ENCODE peak calls at places on chromosomes 6 and 20, in five cellular contexts. A, Y, R, H and W are unnamed samples.

GRCh38 chr6:108744244-108744972 is 103.8 kb upstream of the ARMC2 start:
- DNase-seq in A (no peak), Y (no peak), R (no peak), H (no peak), W (no peak)

GRCh38 chr20:4512891-4513550 is 208.7 kb upstream of the PRND start:
- DNase-seq in A (no peak), Y (no peak), R (peak; percentile 65), H (no peak), W (no peak)

GRCh38 chr20:19923762-19924161 is 93.4 kb upstream of the NAA20 start:
- DNase-seq in A (no peak), Y (no peak), R (no peak), H (no peak), W (no peak)

GRCh38 chr6:66662196-66662595 is 955.2 kb upstream of the EYS start:
- DNase-seq in A (no peak), Y (no peak), R (no peak), H (no peak), W (no peak)

GRCh38 chr6:50333696-50334095 is 284.0 kb upstream of the DEFB112 start:
- DNase-seq in A (no peak), Y (no peak), R (peak; percentile 59), H (no peak), W (no peak)

GRCh38 chr6:14066782-14067406 is 50.7 kb upstream of the CD83 start:
- DNase-seq in A (no peak), Y (no peak), R (no peak), H (peak; percentile 26), W (no peak)

GRCh38 chr6:42021847-42022754 is 28.2 kb upstream of the TAF8 start:
- DNase-seq in A (no peak), Y (peak; percentile 83), R (no peak), H (no peak), W (no peak)

GRCh38 chr6:30169658-30170614 is 6.6 kb downstream of the TRIM15 start:
- DNase-seq in A (no peak), Y (no peak), R (no peak), H (no peak), W (no peak)

GRCh38 chr6:100435299-100435698 is 29.4 kb downstream of the SIM1 start:
- DNase-seq in A (no peak), Y (no peak), R (peak; percentile 43), H (no peak), W (no peak)

GRCh38 chr6:77630019-77630418 is 22.8 kb upstream of the MEI4 start:
- DNase-seq in A (no peak), Y (no peak), R (no peak), H (no peak), W (no peak)

GRCh38 chr20:58975353-58975752 is 5.7 kb upstream of the NELFCD start:
- DNase-seq in A (no peak), Y (no peak), R (no peak), H (no peak), W (no peak)

GRCh38 chr6:131000544-131000943 is 62.5 kb downstream of the EPB41L2 start:
- DNase-seq in A (no peak), Y (no peak), R (no peak), H (no peak), W (no peak)

GRCh38 chr6:127342946-127343752 is at the start of gene ECHDC1:
- DNase-seq in A (peak; percentile 71), Y (peak; percentile 74), R (peak; percentile 73), H (peak; percentile 52), W (peak; percentile 79)

GRCh38 chr20:58088625-58089024 is 139.8 kb downstream of the ANKRD60 start:
- DNase-seq in A (no peak), Y (no peak), R (no peak), H (no peak), W (no peak)

GRCh38 chr20:47867831-47868230 is 82.5 kb upstream of the SULF2 start:
- DNase-seq in A (no peak), Y (no peak), R (no peak), H (no peak), W (no peak)
- H3K27me3 ChIP-seq in A (peaks cover 4% of the 10 kb centered on the region), Y (no peaks in the 10 kb centered on the region), R (peaks cover 42% of the 10 kb centered on the region), H (no peaks in the 10 kb centered on the region), W (no peaks in the 10 kb centered on the region)

GRCh38 chr20:11652128-11652527 is 265.6 kb upstream of the BTBD3 start:
- DNase-seq in A (no peak), Y (no peak), R (no peak), H (no peak), W (no peak)
- H3K27me3 ChIP-seq in A (no peaks in the 10 kb centered on the region), Y (no peaks in the 10 kb centered on the region), R (no peaks in the 10 kb centered on the region), H (no peaks in the 10 kb centered on the region), W (no peaks in the 10 kb centered on the region)

DNA sequence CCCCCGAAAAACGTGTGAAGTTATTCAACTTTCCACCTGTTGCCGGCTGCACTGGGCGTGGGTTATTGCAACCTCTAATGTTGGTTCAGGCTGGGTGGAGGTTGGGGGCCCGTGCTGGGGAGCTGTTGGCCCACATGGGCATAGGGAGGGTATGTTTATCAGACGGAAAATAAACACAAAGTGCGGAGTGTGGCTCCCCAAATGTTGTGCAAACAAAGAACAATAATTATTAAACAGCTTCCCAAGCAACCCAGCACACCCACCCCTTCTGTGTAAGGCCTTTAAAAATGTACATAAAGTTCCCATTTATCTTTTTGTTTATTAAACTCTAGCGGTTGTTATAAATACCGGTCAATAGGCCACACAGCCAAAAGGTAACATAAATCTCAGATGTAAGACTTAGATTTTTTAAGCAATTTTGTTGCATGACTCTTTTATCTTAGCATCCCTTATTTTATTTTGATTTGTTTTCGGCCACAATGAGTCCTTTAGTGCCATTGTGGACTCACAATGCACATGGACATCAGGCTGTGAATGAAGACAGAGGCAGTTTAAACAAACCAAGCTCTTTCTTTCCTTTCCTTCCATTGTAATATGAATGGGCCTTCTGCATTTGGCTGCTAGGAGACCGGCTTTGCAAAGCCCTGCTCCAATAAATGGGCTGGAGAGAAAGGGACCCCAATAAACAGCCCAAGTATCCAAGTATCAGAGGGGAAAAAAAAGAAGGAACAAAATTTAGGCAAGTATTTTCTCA is 6.9 kb upstream of the DLL1 start:
- DNase-seq in A (no peak), Y (no peak), R (no peak), H (no peak), W (no peak)
- H3K27me3 ChIP-seq in A (peaks cover 29% of the 10 kb centered on the region), Y (peaks cover 48% of the 10 kb centered on the region), R (peaks cover 78% of the 10 kb centered on the region), H (peaks cover 53% of the 10 kb centered on the region), W (no peaks in the 10 kb centered on the region)

GRCh38 chr20:63828951-63829350 is 2.1 kb downstream of the ZBTB46 start:
- DNase-seq in A (no peak), Y (no peak), R (no peak), H (no peak), W (no peak)

GRCh38 chr20:63829943-63830820 is 882 bp downstream of the ZBTB46 start:
- DNase-seq in A (peak; percentile 48), Y (no peak), R (no peak), H (no peak), W (no peak)

GRCh38 chr20:63828545-63828944 is 2.5 kb downstream of the ZBTB46 start:
- DNase-seq in A (no peak), Y (no peak), R (no peak), H (no peak), W (no peak)

GRCh38 chr20:63830821-63831593 is at the start of gene ZBTB46:
- DNase-seq in A (peak; percentile 79), Y (no peak), R (no peak), H (no peak), W (peak; percentile 64)

DNA sequence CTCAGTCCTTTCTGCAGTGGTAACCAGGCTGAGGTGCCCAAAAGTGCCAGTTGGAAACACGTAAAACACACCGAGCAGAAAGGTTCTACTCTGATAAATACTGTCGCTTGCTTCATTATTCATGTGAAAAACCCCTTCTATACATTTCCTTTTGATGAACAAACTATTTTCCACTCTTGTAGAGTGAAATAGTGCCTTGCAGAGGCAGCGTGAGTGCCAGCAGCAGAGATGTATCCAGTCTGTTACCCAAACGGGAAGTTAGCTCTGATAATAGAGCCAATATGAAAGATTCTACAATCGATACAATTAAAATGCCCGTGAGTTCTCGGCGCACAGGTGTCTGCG is 1.5 kb downstream of the ZBTB46 start:
- DNase-seq in A (no peak), Y (no peak), R (no peak), H (no peak), W (no peak)
- H3K27me3 ChIP-seq in A (no peaks in the 10 kb centered on the region), Y (peaks cover 24% of the 10 kb centered on the region), R (peaks cover 21% of the 10 kb centered on the region), H (peaks cover 29% of the 10 kb centered on the region), W (no peaks in the 10 kb centered on the region)

GRCh38 chr20:16621435-16622141 is 48.3 kb upstream of the KIF16B start:
- DNase-seq in A (no peak), Y (no peak), R (no peak), H (no peak), W (no peak)
- H3K27me3 ChIP-seq in A (no peaks in the 10 kb centered on the region), Y (no peaks in the 10 kb centered on the region), R (no peaks in the 10 kb centered on the region), H (no peaks in the 10 kb centered on the region), W (no peaks in the 10 kb centered on the region)

DNA sequence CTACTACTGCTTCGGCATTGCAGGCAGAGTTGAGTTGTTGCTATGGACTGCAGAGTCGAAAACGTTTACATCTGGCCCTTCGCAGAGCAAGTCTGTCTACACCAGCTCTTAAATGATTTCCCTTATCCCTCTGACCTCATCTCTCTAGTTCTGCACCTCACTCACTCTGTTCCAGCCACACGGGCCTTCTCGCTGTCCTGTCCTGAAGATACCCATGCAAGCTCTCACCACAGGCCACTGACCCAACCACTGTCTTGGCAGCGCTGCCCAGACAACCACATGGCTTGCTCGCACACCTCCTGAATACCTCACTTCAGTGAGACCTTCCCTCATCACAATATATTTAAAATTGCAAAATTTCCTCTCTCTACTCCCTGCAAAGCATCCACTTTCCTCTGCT is 31.4 kb downstream of the B4GALT5 start:
- DNase-seq in A (no peak), Y (no peak), R (no peak), H (no peak), W (no peak)
- H3K27me3 ChIP-seq in A (no peaks in the 10 kb centered on the region), Y (no peaks in the 10 kb centered on the region), R (no peaks in the 10 kb centered on the region), H (no peaks in the 10 kb centered on the region), W (no peaks in the 10 kb centered on the region)

DNA sequence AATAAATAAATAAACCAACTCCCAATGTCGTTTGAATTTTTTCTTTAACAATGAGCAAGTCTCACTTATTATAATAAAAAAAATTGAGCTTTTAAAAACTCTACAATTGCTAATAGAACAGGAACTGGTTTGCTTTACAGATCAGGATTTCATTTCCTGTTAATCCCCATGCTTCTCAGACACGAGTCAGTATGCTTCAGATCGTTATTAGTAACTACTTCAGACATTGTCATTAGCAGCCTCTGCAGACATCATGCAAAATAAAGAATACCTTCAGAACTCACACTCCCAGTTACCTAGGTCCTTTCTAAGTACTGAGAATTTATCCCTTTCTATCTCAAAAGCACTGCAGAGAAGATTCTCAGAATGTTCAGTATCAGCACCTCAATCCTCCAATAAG is 10.0 kb upstream of the FAM210B start:
- DNase-seq in A (no peak), Y (no peak), R (no peak), H (no peak), W (no peak)
- H3K27me3 ChIP-seq in A (peaks cover 21% of the 10 kb centered on the region), Y (peaks cover 6% of the 10 kb centered on the region), R (no peaks in the 10 kb centered on the region), H (peaks cover 6% of the 10 kb centered on the region), W (no peaks in the 10 kb centered on the region)

DNA sequence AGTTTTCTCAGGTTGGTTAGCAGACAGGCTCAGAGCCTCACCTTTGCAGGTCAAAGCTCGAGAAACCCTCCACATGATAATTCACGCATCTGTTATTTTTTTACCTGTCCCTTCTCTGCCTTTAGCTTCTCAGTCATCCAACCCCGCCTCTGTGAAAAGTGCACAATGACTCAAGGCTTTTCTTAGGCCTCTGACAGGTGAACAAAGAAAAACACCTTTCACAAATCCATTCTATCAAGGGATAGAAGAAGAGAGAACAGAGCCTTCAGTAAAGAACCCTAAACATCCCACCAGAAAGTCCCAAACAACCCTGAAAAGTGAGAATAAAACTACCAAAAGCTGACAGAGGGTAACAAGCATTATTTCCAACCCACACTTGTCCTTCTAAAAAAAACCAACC is 178.2 kb downstream of the GJA10 start:
- DNase-seq in A (no peak), Y (no peak), R (no peak), H (no peak), W (no peak)
- H3K27me3 ChIP-seq in A (no peaks in the 10 kb centered on the region), Y (no peaks in the 10 kb centered on the region), R (no peaks in the 10 kb centered on the region), H (peaks cover 8% of the 10 kb centered on the region), W (no peaks in the 10 kb centered on the region)